ENCODE peak calls at places on chromosomes 13 and 19, in five cellular contexts. H is upper lobe of right lung; F is cardiac fibroblast; U is bronchial epithelial cell; Q is CD4-positive, alpha-beta T cell. G is an unnamed sample.

GRCh38 chr13:29693297-29693945 is 97.9 kb upstream of the SLC7A1 start:
- DNase-seq in F (no peak), U (peak; percentile 50), Q (no peak), H (no peak), G (no peak)

GRCh38 chr13:65532231-65532630 is 1697.9 kb downstream of the PCDH9 start:
- DNase-seq in Q (no peak), H (no peak), F (no peak), U (no peak), G (no peak)

GRCh38 chr19:52992109-52993004 is 21.4 kb upstream of the ERVV-1 start:
- DNase-seq in F (peak; percentile 7), U (no peak), H (peak; percentile 70), Q (no peak), G (no peak)

GRCh38 chr19:23698711-23699520 is 11.9 kb upstream of the ZNF675 start:
- DNase-seq in U (peak; percentile 31), Q (no peak), F (no peak), H (no peak), G (no peak)

GRCh38 chr13:50071399-50071798 is 56.2 kb downstream of the KCNRG start:
- DNase-seq in F (peak; percentile 31), U (peak; percentile 27), H (no peak), Q (no peak), G (no peak)

GRCh38 chr13:50386527-50387123 is 371.4 kb downstream of the KCNRG start:
- DNase-seq in H (no peak), Q (no peak), F (peak; percentile 23), U (no peak), G (no peak)

GRCh38 chr19:34985249-34986022 is 14.7 kb upstream of the GRAMD1A start:
- DNase-seq in Q (no peak), U (peak; percentile 22), H (no peak), F (peak; percentile 59), G (no peak)

GRCh38 chr19:35717665-35718344 is at the start of gene KMT2B:
- DNase-seq in F (no peak), H (no peak), U (no peak), Q (no peak), G (peak; percentile 89)

GRCh38 chr19:18776736-18777135 is 14.4 kb downstream of the COMP start:
- DNase-seq in Q (no peak), F (peak; percentile 52), U (no peak), H (no peak), G (no peak)

GRCh38 chr19:4582980-4583842 is 23.7 kb upstream of the SEMA6B start:
- DNase-seq in U (no peak), F (no peak), H (no peak), Q (no peak), G (no peak)

GRCh38 chr19:18123819-18124218 is 26.2 kb downstream of the MAST3 start:
- DNase-seq in Q (no peak), F (no peak), U (no peak), H (no peak), G (no peak)

GRCh38 chr13:30108913-30109237 is 198.5 kb downstream of the KATNAL1 start:
- DNase-seq in H (peak; percentile 89), U (peak; percentile 99), Q (no peak), F (no peak), G (no peak)

GRCh38 chr13:105442941-105443340 is 1092.5 kb downstream of the EFNB2 start:
- DNase-seq in U (peak; percentile 100), H (no peak), F (peak; percentile 95), Q (no peak), G (peak; percentile 24)

GRCh38 chr13:26759907-26760834 is at the start of gene GPR12:
- DNase-seq in H (no peak), F (peak; percentile 11), U (no peak), Q (no peak), G (no peak)

GRCh38 chr13:19153782-19154450 is 27.7 kb downstream of the TUBA3C start:
- DNase-seq in Q (no peak), F (no peak), H (peak; percentile 57), U (no peak), G (no peak)

GRCh38 chr13:32140109-32140508 is 108.5 kb downstream of the FRY start:
- DNase-seq in H (no peak), Q (no peak), F (no peak), U (no peak), G (no peak)

GRCh38 chr19:1826557-1827521 is 14.8 kb upstream of the ATP8B3 start:
- DNase-seq in U (no peak), H (no peak), F (no peak), Q (no peak), G (no peak)

GRCh38 chr19:2376784-2377519 is 16.9 kb downstream of the TMPRSS9 start:
- DNase-seq in Q (no peak), U (no peak), F (no peak), H (no peak), G (no peak)

GRCh38 chr19:35122687-35123551 is 7.3 kb downstream of the FXYD3 start:
- DNase-seq in F (no peak), H (no peak), Q (no peak), U (peak; percentile 92), G (no peak)

GRCh38 chr19:10929402-10929794 is 787 bp downstream of the TIMM29 start:
- DNase-seq in H (no peak), F (no peak), U (no peak), Q (no peak), G (no peak)

GRCh38 chr19:49356382-49356781 is 5.8 kb downstream of the TEAD2 start:
- DNase-seq in U (no peak), F (no peak), H (no peak), Q (no peak), G (no peak)

GRCh38 chr13:80337011-80337688 is 3.8 kb downstream of the SPRY2 start:
- DNase-seq in F (peak; percentile 28), Q (no peak), H (no peak), U (peak; percentile 20), G (no peak)

GRCh38 chr13:30763786-30764440 is 28.6 kb downstream of the ALOX5AP start:
- DNase-seq in F (peak; percentile 63), Q (no peak), H (no peak), U (peak; percentile 38), G (no peak)

GRCh38 chr13:76882431-76882830 is 3.8 kb downstream of the KCTD12 start:
- DNase-seq in U (no peak), H (no peak), Q (no peak), F (peak; percentile 77), G (no peak)

GRCh38 chr13:51625555-51626345 is 41.5 kb downstream of the WDFY2 start:
- DNase-seq in Q (no peak), F (no peak), H (no peak), U (peak; percentile 73), G (no peak)

GRCh38 chr13:73228546-73228945 is 169.7 kb downstream of the KLF5 start:
- DNase-seq in Q (no peak), U (peak; percentile 40), F (peak; percentile 18), H (no peak), G (no peak)

GRCh38 chr13:49214917-49215376 is 5.2 kb upstream of the MLNR start:
- DNase-seq in U (peak; percentile 7), F (peak; percentile 60), Q (no peak), H (peak; percentile 71), G (no peak)

GRCh38 chr19:246551-246950 is 44.7 kb downstream of the PLPP2 start:
- DNase-seq in Q (no peak), U (no peak), H (no peak), F (no peak), G (no peak)
- TF ChIP-seq CTCF in Q (no peak), U (no peak), H (no peak), F (no peak), G (no peak)

DNA sequence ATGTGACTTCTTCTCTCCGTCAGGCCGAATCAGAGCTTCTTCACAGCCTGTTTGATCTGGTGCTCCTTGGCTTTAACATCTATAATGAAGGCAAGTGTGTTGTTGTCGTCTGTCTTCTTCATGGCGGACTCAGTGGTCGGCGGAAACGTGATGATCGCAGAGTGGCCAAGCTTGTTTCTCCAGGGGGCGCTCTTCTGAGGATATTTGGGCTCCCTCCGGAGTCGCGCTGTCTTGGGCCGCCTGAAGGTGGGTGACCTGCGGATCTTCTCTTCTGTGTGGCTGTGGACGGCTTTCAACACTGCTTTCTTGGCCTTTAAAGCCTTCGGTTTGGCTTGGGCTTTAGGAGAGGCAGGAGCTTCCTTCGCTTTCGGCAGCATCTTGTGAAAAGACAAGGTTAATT is 9.8 kb downstream of the TPRX1 start:
- DNase-seq in H (no peak), U (no peak), F (no peak), Q (no peak), G (no peak)
- TF ChIP-seq CTCF in H (no peak), U (peak; percentile 21), F (no peak), Q (no peak), G (peak; percentile 1)

DNA sequence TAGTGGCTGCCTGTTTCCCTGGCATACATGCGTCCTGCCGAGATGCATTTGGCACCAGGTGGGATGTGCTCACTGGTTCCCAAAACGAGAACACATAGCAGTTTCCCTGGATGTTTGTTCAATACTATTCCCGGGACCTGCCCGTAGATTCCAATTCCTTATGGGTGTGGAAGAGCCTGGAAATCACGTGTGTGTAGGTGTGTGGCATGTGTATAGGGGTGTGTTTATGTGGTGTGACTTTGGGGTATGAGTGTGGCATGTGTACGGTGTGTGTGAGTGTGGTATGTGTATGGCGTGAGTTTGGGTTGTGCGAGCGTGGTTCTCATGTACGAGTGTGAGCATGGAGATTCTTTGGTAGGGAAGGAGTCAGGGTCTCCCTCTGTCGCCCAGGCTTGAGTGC is 2.9 kb upstream of the F7 start:
- DNase-seq in H (no peak), F (no peak), U (no peak), Q (no peak), G (no peak)
- TF ChIP-seq CTCF in H (no peak), F (no peak), U (no peak), Q (no peak), G (no peak)

GRCh38 chr13:57716295-57716694 is 84.8 kb downstream of the PCDH17 start:
- DNase-seq in Q (no peak), U (peak; percentile 39), H (no peak), F (no peak), G (no peak)
- TF ChIP-seq CTCF in Q (no peak), U (peak; percentile 25), H (peak; percentile 28), F (no peak), G (no peak)

GRCh38 chr13:33326723-33327122 is 41.2 kb upstream of the STARD13 start:
- DNase-seq in F (no peak), H (no peak), Q (no peak), U (no peak), G (no peak)
- TF ChIP-seq CTCF in F (no peak), H (no peak), Q (no peak), U (no peak), G (no peak)